ENCODE peak calls at places on chromosomes 12 and 14, in eight cellular contexts. One of them, this sample, is unnamed. For H3K9me3, the result is how much of the 10 kb centered on the place peaks cover.

GRCh38 chr14:100267990-100268389 is 29.0 kb downstream of the YY1 start:
- DNase-seq in CD8-positive, alpha-beta T cell: no peak
- DNase-seq in CD4-positive, alpha-beta T cell: no peak
- DNase-seq in lung: no peak
- DNase-seq in Caco-2: no peak
- DNase-seq in heart right ventricle: no peak
- DNase-seq in keratinocyte: no peak
- DNase-seq in effector memory CD4-positive, alpha-beta T cell: no peak
- DNase-seq in this sample: no peak

GRCh38 chr14:104095426-104096310 is 10.2 kb downstream of the ASPG start:
- DNase-seq in CD8-positive, alpha-beta T cell: no peak
- DNase-seq in CD4-positive, alpha-beta T cell: no peak
- DNase-seq in lung: no peak
- DNase-seq in Caco-2: no peak
- DNase-seq in heart right ventricle: no peak
- DNase-seq in keratinocyte: no peak
- DNase-seq in effector memory CD4-positive, alpha-beta T cell: no peak
- DNase-seq in this sample: no peak

GRCh38 chr14:44162197-44162596 is 344.9 kb downstream of the FSCB start:
- DNase-seq in CD8-positive, alpha-beta T cell: no peak
- DNase-seq in CD4-positive, alpha-beta T cell: no peak
- DNase-seq in lung: no peak
- DNase-seq in Caco-2: no peak
- DNase-seq in heart right ventricle: no peak
- DNase-seq in keratinocyte: no peak
- DNase-seq in effector memory CD4-positive, alpha-beta T cell: no peak
- DNase-seq in this sample: no peak

GRCh38 chr12:62279961-62280360 is 19.8 kb downstream of the USP15 start:
- DNase-seq in CD8-positive, alpha-beta T cell: no peak
- DNase-seq in CD4-positive, alpha-beta T cell: no peak
- DNase-seq in lung: no peak
- DNase-seq in Caco-2: no peak
- DNase-seq in heart right ventricle: no peak
- DNase-seq in keratinocyte: no peak
- DNase-seq in effector memory CD4-positive, alpha-beta T cell: no peak
- DNase-seq in this sample: no peak

GRCh38 chr12:60205500-60205899 is 609.7 kb downstream of the SLC16A7 start:
- DNase-seq in CD8-positive, alpha-beta T cell: no peak
- DNase-seq in CD4-positive, alpha-beta T cell: no peak
- DNase-seq in lung: no peak
- DNase-seq in Caco-2: no peak
- DNase-seq in heart right ventricle: no peak
- DNase-seq in keratinocyte: no peak
- DNase-seq in effector memory CD4-positive, alpha-beta T cell: no peak
- DNase-seq in this sample: no peak

GRCh38 chr14:90387201-90387600 is 9.6 kb upstream of the CALM1 start:
- DNase-seq in CD8-positive, alpha-beta T cell: no peak
- DNase-seq in CD4-positive, alpha-beta T cell: no peak
- DNase-seq in lung: no peak
- DNase-seq in Caco-2: no peak
- DNase-seq in heart right ventricle: no peak
- DNase-seq in keratinocyte: no peak
- DNase-seq in effector memory CD4-positive, alpha-beta T cell: no peak
- DNase-seq in this sample: no peak

GRCh38 chr12:78918221-78918620 is 53.6 kb downstream of the SYT1 start:
- DNase-seq in CD8-positive, alpha-beta T cell: no peak
- DNase-seq in CD4-positive, alpha-beta T cell: no peak
- DNase-seq in lung: no peak
- DNase-seq in Caco-2: no peak
- DNase-seq in heart right ventricle: no peak
- DNase-seq in keratinocyte: no peak
- DNase-seq in effector memory CD4-positive, alpha-beta T cell: no peak
- DNase-seq in this sample: no peak

GRCh38 chr14:50403433-50403832 is 6.8 kb upstream of the CDKL1 start:
- DNase-seq in CD8-positive, alpha-beta T cell: no peak
- DNase-seq in CD4-positive, alpha-beta T cell: no peak
- DNase-seq in lung: no peak
- DNase-seq in Caco-2: no peak
- DNase-seq in heart right ventricle: no peak
- DNase-seq in keratinocyte: no peak
- DNase-seq in effector memory CD4-positive, alpha-beta T cell: no peak
- DNase-seq in this sample: no peak

GRCh38 chr12:112307219-112308062 is 74.8 kb downstream of the HECTD4 start:
- DNase-seq in CD8-positive, alpha-beta T cell: no peak
- DNase-seq in CD4-positive, alpha-beta T cell: no peak
- DNase-seq in lung: no peak
- DNase-seq in Caco-2: no peak
- DNase-seq in heart right ventricle: no peak
- DNase-seq in keratinocyte: no peak
- DNase-seq in effector memory CD4-positive, alpha-beta T cell: no peak
- DNase-seq in this sample: no peak

GRCh38 chr12:127363392-127363791 is 903.6 kb upstream of the TMEM132C start:
- DNase-seq in CD8-positive, alpha-beta T cell: no peak
- DNase-seq in CD4-positive, alpha-beta T cell: no peak
- DNase-seq in lung: no peak
- DNase-seq in Caco-2: no peak
- DNase-seq in heart right ventricle: no peak
- DNase-seq in keratinocyte: no peak
- DNase-seq in effector memory CD4-positive, alpha-beta T cell: no peak
- DNase-seq in this sample: no peak

GRCh38 chr12:103470664-103471063 is 25.1 kb downstream of the C12orf42 start:
- DNase-seq in CD8-positive, alpha-beta T cell: no peak
- DNase-seq in CD4-positive, alpha-beta T cell: no peak
- DNase-seq in lung: no peak
- DNase-seq in Caco-2: no peak
- DNase-seq in heart right ventricle: no peak
- DNase-seq in keratinocyte: peak
- DNase-seq in effector memory CD4-positive, alpha-beta T cell: no peak
- DNase-seq in this sample: no peak

GRCh38 chr12:79547044-79547734 is 143.6 kb downstream of the PAWR start:
- DNase-seq in CD8-positive, alpha-beta T cell: no peak
- DNase-seq in CD4-positive, alpha-beta T cell: no peak
- DNase-seq in lung: peak
- DNase-seq in Caco-2: peak
- DNase-seq in heart right ventricle: no peak
- DNase-seq in keratinocyte: peak
- DNase-seq in effector memory CD4-positive, alpha-beta T cell: no peak
- DNase-seq in this sample: no peak

GRCh38 chr14:67464377-67464776 is 24.1 kb downstream of the TMEM229B start:
- DNase-seq in CD8-positive, alpha-beta T cell: no peak
- DNase-seq in CD4-positive, alpha-beta T cell: no peak
- DNase-seq in lung: no peak
- DNase-seq in Caco-2: no peak
- DNase-seq in heart right ventricle: no peak
- DNase-seq in keratinocyte: no peak
- DNase-seq in effector memory CD4-positive, alpha-beta T cell: no peak
- DNase-seq in this sample: no peak

GRCh38 chr14:49865431-49865859 is 12.9 kb upstream of the NEMF start:
- DNase-seq in CD8-positive, alpha-beta T cell: peak
- DNase-seq in CD4-positive, alpha-beta T cell: peak
- DNase-seq in lung: peak
- DNase-seq in Caco-2: peak
- DNase-seq in heart right ventricle: peak
- DNase-seq in keratinocyte: no peak
- DNase-seq in effector memory CD4-positive, alpha-beta T cell: peak
- DNase-seq in this sample: peak

GRCh38 chr12:118680361-118680963 is 300.9 kb upstream of the SRRM4 start:
- DNase-seq in CD8-positive, alpha-beta T cell: no peak
- DNase-seq in CD4-positive, alpha-beta T cell: no peak
- DNase-seq in lung: no peak
- DNase-seq in Caco-2: no peak
- DNase-seq in heart right ventricle: peak
- DNase-seq in keratinocyte: no peak
- DNase-seq in effector memory CD4-positive, alpha-beta T cell: no peak
- DNase-seq in this sample: no peak

GRCh38 chr12:29148958-29149690 is at the start of gene FAR2:
- DNase-seq in CD8-positive, alpha-beta T cell: peak
- DNase-seq in CD4-positive, alpha-beta T cell: peak
- DNase-seq in lung: peak
- DNase-seq in Caco-2: peak
- DNase-seq in heart right ventricle: peak
- DNase-seq in keratinocyte: no peak
- DNase-seq in effector memory CD4-positive, alpha-beta T cell: peak
- DNase-seq in this sample: peak

GRCh38 chr14:57761800-57762199 is 104.1 kb downstream of the SLC35F4 start:
- DNase-seq in CD8-positive, alpha-beta T cell: no peak
- DNase-seq in CD4-positive, alpha-beta T cell: no peak
- DNase-seq in lung: no peak
- DNase-seq in Caco-2: no peak
- DNase-seq in heart right ventricle: no peak
- DNase-seq in keratinocyte: no peak
- DNase-seq in effector memory CD4-positive, alpha-beta T cell: no peak
- DNase-seq in this sample: no peak

GRCh38 chr14:105093426-105094192 is 28.4 kb upstream of the GPR132 start:
- DNase-seq in CD8-positive, alpha-beta T cell: no peak
- DNase-seq in CD4-positive, alpha-beta T cell: peak
- DNase-seq in lung: peak
- DNase-seq in Caco-2: peak
- DNase-seq in heart right ventricle: peak
- DNase-seq in keratinocyte: no peak
- DNase-seq in effector memory CD4-positive, alpha-beta T cell: peak
- DNase-seq in this sample: peak

GRCh38 chr12:124482567-124482893 is 84.9 kb downstream of the NCOR2 start:
- DNase-seq in CD8-positive, alpha-beta T cell: no peak
- DNase-seq in CD4-positive, alpha-beta T cell: no peak
- DNase-seq in lung: no peak
- DNase-seq in Caco-2: no peak
- DNase-seq in heart right ventricle: no peak
- DNase-seq in keratinocyte: no peak
- DNase-seq in effector memory CD4-positive, alpha-beta T cell: no peak
- DNase-seq in this sample: no peak

DNA sequence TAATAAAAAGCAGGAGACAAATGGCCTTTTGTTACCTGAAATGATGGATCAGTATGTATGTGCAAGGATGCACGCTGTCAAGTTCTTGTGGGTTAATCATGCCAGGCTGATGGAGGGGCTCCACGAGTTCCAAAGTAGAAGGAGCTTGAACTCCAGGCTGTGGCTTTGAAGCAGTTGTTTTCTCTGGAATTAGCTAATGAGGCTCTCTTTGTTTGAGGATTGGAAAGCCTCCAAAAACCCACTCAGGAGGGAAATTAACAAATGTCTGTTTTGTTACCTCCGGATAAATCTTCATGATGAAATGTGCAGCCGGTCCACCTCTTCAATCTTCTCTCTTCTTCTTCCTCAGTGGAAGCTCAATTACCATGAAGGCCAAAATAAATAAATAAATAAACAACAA is 605.4 kb downstream of the DIO2 start:
- DNase-seq in CD8-positive, alpha-beta T cell: no peak
- DNase-seq in CD4-positive, alpha-beta T cell: no peak
- DNase-seq in lung: no peak
- DNase-seq in Caco-2: no peak
- DNase-seq in heart right ventricle: no peak
- DNase-seq in keratinocyte: no peak
- DNase-seq in effector memory CD4-positive, alpha-beta T cell: no peak
- DNase-seq in this sample: no peak
- H3K9me3 ChIP-seq in CD8-positive, alpha-beta T cell: under half
- H3K9me3 ChIP-seq in CD4-positive, alpha-beta T cell: under half
- H3K9me3 ChIP-seq in lung: under half
- H3K9me3 ChIP-seq in Caco-2: under half
- H3K9me3 ChIP-seq in heart right ventricle: under half
- H3K9me3 ChIP-seq in keratinocyte: under half
- H3K9me3 ChIP-seq in effector memory CD4-positive, alpha-beta T cell: under half
- H3K9me3 ChIP-seq in this sample: under half

GRCh38 chr12:38056701-38057689 is 259.6 kb upstream of the ALG10B start:
- DNase-seq in CD8-positive, alpha-beta T cell: no peak
- DNase-seq in CD4-positive, alpha-beta T cell: no peak
- DNase-seq in lung: no peak
- DNase-seq in Caco-2: no peak
- DNase-seq in heart right ventricle: no peak
- DNase-seq in keratinocyte: no peak
- DNase-seq in effector memory CD4-positive, alpha-beta T cell: no peak
- DNase-seq in this sample: no peak
- H3K9me3 ChIP-seq in CD8-positive, alpha-beta T cell: under half
- H3K9me3 ChIP-seq in CD4-positive, alpha-beta T cell: under half
- H3K9me3 ChIP-seq in lung: under half
- H3K9me3 ChIP-seq in Caco-2: under half
- H3K9me3 ChIP-seq in heart right ventricle: under half
- H3K9me3 ChIP-seq in keratinocyte: under half
- H3K9me3 ChIP-seq in effector memory CD4-positive, alpha-beta T cell: under half
- H3K9me3 ChIP-seq in this sample: under half

DNA sequence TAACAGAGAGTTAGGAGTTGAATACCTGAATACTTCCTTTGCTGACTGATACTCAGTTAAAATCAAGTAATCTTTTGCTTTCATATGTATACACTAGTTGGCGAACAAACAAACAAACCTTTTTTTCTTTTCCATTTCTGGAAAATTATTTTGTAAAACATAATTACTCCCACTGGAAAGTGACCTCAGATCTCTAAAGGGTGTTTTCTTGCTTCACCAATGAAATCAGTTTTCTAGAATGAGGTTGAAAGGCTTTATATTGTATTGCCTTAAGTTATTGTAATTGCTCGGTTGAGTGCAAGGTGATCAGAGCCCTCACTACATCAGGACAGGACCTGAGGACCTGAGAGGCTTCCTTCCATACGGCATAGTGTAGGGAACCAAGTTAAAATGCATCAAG is at the start of gene OR4K1:
- DNase-seq in CD8-positive, alpha-beta T cell: no peak
- DNase-seq in CD4-positive, alpha-beta T cell: no peak
- DNase-seq in lung: no peak
- DNase-seq in Caco-2: no peak
- DNase-seq in heart right ventricle: no peak
- DNase-seq in keratinocyte: no peak
- DNase-seq in effector memory CD4-positive, alpha-beta T cell: no peak
- DNase-seq in this sample: no peak
- H3K9me3 ChIP-seq in CD8-positive, alpha-beta T cell: under half
- H3K9me3 ChIP-seq in CD4-positive, alpha-beta T cell: under half
- H3K9me3 ChIP-seq in lung: under half
- H3K9me3 ChIP-seq in Caco-2: under half
- H3K9me3 ChIP-seq in heart right ventricle: under half
- H3K9me3 ChIP-seq in keratinocyte: under half
- H3K9me3 ChIP-seq in effector memory CD4-positive, alpha-beta T cell: under half
- H3K9me3 ChIP-seq in this sample: under half

GRCh38 chr12:34338751-34339150 is 316.5 kb downstream of the ALG10 start:
- DNase-seq in CD8-positive, alpha-beta T cell: no peak
- DNase-seq in CD4-positive, alpha-beta T cell: no peak
- DNase-seq in lung: no peak
- DNase-seq in Caco-2: no peak
- DNase-seq in heart right ventricle: no peak
- DNase-seq in keratinocyte: no peak
- DNase-seq in effector memory CD4-positive, alpha-beta T cell: no peak
- DNase-seq in this sample: no peak

GRCh38 chr12:34339922-34340321 is 317.6 kb downstream of the ALG10 start:
- DNase-seq in CD8-positive, alpha-beta T cell: no peak
- DNase-seq in CD4-positive, alpha-beta T cell: no peak
- DNase-seq in lung: no peak
- DNase-seq in Caco-2: no peak
- DNase-seq in heart right ventricle: no peak
- DNase-seq in keratinocyte: no peak
- DNase-seq in effector memory CD4-positive, alpha-beta T cell: no peak
- DNase-seq in this sample: no peak

GRCh38 chr12:34342048-34342447 is 319.8 kb downstream of the ALG10 start:
- DNase-seq in CD8-positive, alpha-beta T cell: no peak
- DNase-seq in CD4-positive, alpha-beta T cell: no peak
- DNase-seq in lung: no peak
- DNase-seq in Caco-2: no peak
- DNase-seq in heart right ventricle: no peak
- DNase-seq in keratinocyte: no peak
- DNase-seq in effector memory CD4-positive, alpha-beta T cell: no peak
- DNase-seq in this sample: no peak

GRCh38 chr12:34341362-34341733 is 319.1 kb downstream of the ALG10 start:
- DNase-seq in CD8-positive, alpha-beta T cell: no peak
- DNase-seq in CD4-positive, alpha-beta T cell: no peak
- DNase-seq in lung: no peak
- DNase-seq in Caco-2: no peak
- DNase-seq in heart right ventricle: no peak
- DNase-seq in keratinocyte: no peak
- DNase-seq in effector memory CD4-positive, alpha-beta T cell: no peak
- DNase-seq in this sample: no peak

GRCh38 chr12:34340534-34341361 is 318.5 kb downstream of the ALG10 start:
- DNase-seq in CD8-positive, alpha-beta T cell: no peak
- DNase-seq in CD4-positive, alpha-beta T cell: no peak
- DNase-seq in lung: no peak
- DNase-seq in Caco-2: no peak
- DNase-seq in heart right ventricle: no peak
- DNase-seq in keratinocyte: no peak
- DNase-seq in effector memory CD4-positive, alpha-beta T cell: no peak
- DNase-seq in this sample: no peak
- H3K9me3 ChIP-seq in CD8-positive, alpha-beta T cell: under half
- H3K9me3 ChIP-seq in CD4-positive, alpha-beta T cell: under half
- H3K9me3 ChIP-seq in lung: under half
- H3K9me3 ChIP-seq in Caco-2: under half
- H3K9me3 ChIP-seq in heart right ventricle: under half
- H3K9me3 ChIP-seq in keratinocyte: under half
- H3K9me3 ChIP-seq in effector memory CD4-positive, alpha-beta T cell: under half
- H3K9me3 ChIP-seq in this sample: under half